ENCODE peak calls at places on chromosomes 6 and 20, in six cellular contexts. F is adrenal gland, D is testis, K is fibroblast of lung, X is cardiac muscle cell, E is cardiac fibroblast. H is an unnamed sample.
A peak's percentile ranks its signal among the peaks of the same experiment; 100 is the strongest.

GRCh38 chr6:168865-169455 is 123.3 kb upstream of the DUSP22 start:
- DNase-seq in F (no peak), D (no peak), K (peak; percentile 69), X (peak; percentile 65), E (peak; percentile 72), H (peak; percentile 71)

GRCh38 chr20:19251958-19252669 is 39.7 kb downstream of the SLC24A3 start:
- DNase-seq in F (peak; percentile 34), D (no peak), K (no peak), X (no peak), E (no peak), H (no peak)

GRCh38 chr6:170369439-170369838 is 62.9 kb downstream of the FAM120B start:
- DNase-seq in F (no peak), D (no peak), K (no peak), X (no peak), E (no peak), H (no peak)

GRCh38 chr6:150261997-150262396 is 106.8 kb upstream of the IYD start:
- DNase-seq in F (no peak), D (no peak), K (no peak), X (no peak), E (no peak), H (no peak)

GRCh38 chr20:6492396-6493055 is 275.0 kb upstream of the BMP2 start:
- DNase-seq in F (no peak), D (no peak), K (peak; percentile 12), X (peak; percentile 47), E (peak; percentile 66), H (peak; percentile 62)

GRCh38 chr20:36493013-36493800 is 48.1 kb upstream of the MYL9 start:
- DNase-seq in F (no peak), D (no peak), K (no peak), X (no peak), E (no peak), H (no peak)

GRCh38 chr20:63858393-63859165 is 2.7 kb upstream of the ABHD16B start:
- DNase-seq in F (peak; percentile 70), D (no peak), K (peak; percentile 65), X (peak; percentile 79), E (peak; percentile 60), H (peak; percentile 94)

GRCh38 chr6:170049641-170050491 is 241.0 kb downstream of the DLL1 start:
- DNase-seq in F (peak; percentile 61), D (peak; percentile 82), K (peak; percentile 97), X (peak; percentile 96), E (peak; percentile 4), H (peak; percentile 50)

GRCh38 chr6:141123084-141123483 is 1009.6 kb upstream of the GJE1 start:
- DNase-seq in F (no peak), D (no peak), K (no peak), X (no peak), E (no peak), H (no peak)

GRCh38 chr6:104995989-104996617 is 39.2 kb downstream of the LIN28B start:
- DNase-seq in F (no peak), D (no peak), K (peak; percentile 54), X (peak; percentile 51), E (peak; percentile 73), H (peak; percentile 92)

GRCh38 chr6:14822689-14823088 is 423.2 kb upstream of the JARID2 start:
- DNase-seq in F (no peak), D (no peak), K (peak; percentile 44), X (no peak), E (no peak), H (peak; percentile 57)

GRCh38 chr6:56742122-56742791 is 99.6 kb upstream of the DST start:
- DNase-seq in F (no peak), D (no peak), K (no peak), X (peak; percentile 24), E (peak; percentile 48), H (peak; percentile 32)

GRCh38 chr6:45816674-45817297 is 198.9 kb downstream of the CLIC5 start:
- DNase-seq in F (no peak), D (no peak), K (peak; percentile 51), X (no peak), E (no peak), H (peak; percentile 23)

GRCh38 chr20:37702643-37703337 is 9.0 kb downstream of the CTNNBL1 start:
- DNase-seq in F (no peak), D (no peak), K (no peak), X (no peak), E (no peak), H (no peak)

GRCh38 chr6:68726992-68727391 is 91.9 kb downstream of the ADGRB3 start:
- DNase-seq in F (no peak), D (no peak), K (no peak), X (no peak), E (no peak), H (no peak)

GRCh38 chr20:39756828-39757227 is 794.7 kb downstream of the DHX35 start:
- DNase-seq in F (no peak), D (no peak), K (no peak), X (no peak), E (no peak), H (no peak)

GRCh38 chr6:11139051-11139960 is 27.8 kb upstream of the ERVFRD-1 start:
- DNase-seq in F (no peak), D (no peak), K (peak; percentile 6), X (peak; percentile 25), E (peak; percentile 64), H (peak; percentile 55)

GRCh38 chr20:34876161-34877001 is at the start of gene ACSS2:
- DNase-seq in F (peak; percentile 100), D (peak; percentile 99), K (peak; percentile 99), X (peak; percentile 99), E (peak; percentile 99), H (peak; percentile 99)

GRCh38 chr6:89084954-89085353 is 4.4 kb downstream of the PNRC1 start:
- DNase-seq in F (no peak), D (no peak), K (no peak), X (peak; percentile 46), E (peak; percentile 22), H (peak; percentile 26)

GRCh38 chr6:17339308-17339670 is 54.1 kb upstream of the CAP2 start:
- DNase-seq in F (no peak), D (no peak), K (no peak), X (no peak), E (no peak), H (no peak)

GRCh38 chr6:159692303-159693127 is 526 bp downstream of the SOD2 start:
- DNase-seq in F (peak; percentile 51), D (peak; percentile 69), K (peak; percentile 47), X (peak; percentile 53), E (peak; percentile 49), H (peak; percentile 65)

GRCh38 chr6:109260701-109261100 is 121.6 kb downstream of the CD164 start:
- DNase-seq in F (no peak), D (no peak), K (no peak), X (no peak), E (no peak), H (no peak)

GRCh38 chr6:25617997-25618396 is 34.0 kb upstream of the SCGN start:
- DNase-seq in F (no peak), D (no peak), K (no peak), X (no peak), E (no peak), H (no peak)

GRCh38 chr6:121335111-121336008 is 1.1 kb upstream of the TBC1D32 start:
- DNase-seq in F (no peak), D (no peak), K (no peak), X (peak; percentile 37), E (no peak), H (no peak)

GRCh38 chr20:45064812-45065211 is 36.1 kb downstream of the KCNS1 start:
- DNase-seq in F (no peak), D (no peak), K (no peak), X (no peak), E (no peak), H (no peak)

GRCh38 chr20:34974246-34974645 is 18.6 kb downstream of the MYH7B start:
- DNase-seq in F (no peak), D (no peak), K (no peak), X (no peak), E (no peak), H (no peak)

GRCh38 chr20:29079769-29080690 is 2177.4 kb upstream of the DEFB115 start:
- DNase-seq in F (peak; percentile 27), D (peak; percentile 88), K (peak; percentile 64), X (peak; percentile 92), E (peak; percentile 78), H (peak; percentile 70)

GRCh38 chr6:163986313-163986712 is 571.8 kb downstream of the QKI start:
- DNase-seq in F (peak; percentile 82), D (no peak), K (peak; percentile 17), X (peak; percentile 56), E (peak; percentile 19), H (peak; percentile 53)

GRCh38 chr6:133040025-133040838 is 200.9 kb upstream of the EYA4 start:
- DNase-seq in F (no peak), D (peak; percentile 18), K (peak; percentile 41), X (peak; percentile 59), E (peak; percentile 53), H (peak; percentile 74)
- TF ChIP-seq CTCF in F (no peak), D (no peak), K (peak; percentile 52), X (peak; percentile 67), E (peak; percentile 69), H (peak; percentile 83)

GRCh38 chr6:7747433-7747832 is 21.5 kb downstream of the BMP6 start:
- DNase-seq in F (no peak), D (no peak), K (no peak), X (no peak), E (no peak), H (no peak)
- TF ChIP-seq CTCF in F (no peak), D (no peak), K (no peak), X (no peak), E (no peak), H (no peak)

GRCh38 chr20:49692941-49693340 is 20.7 kb downstream of the B4GALT5 start:
- DNase-seq in F (no peak), D (no peak), K (no peak), X (no peak), E (no peak), H (no peak)

GRCh38 chr20:49687595-49688567 is 25.8 kb downstream of the B4GALT5 start:
- DNase-seq in F (no peak), D (no peak), K (no peak), X (no peak), E (no peak), H (no peak)

GRCh38 chr20:49691818-49692568 is 21.7 kb downstream of the B4GALT5 start:
- DNase-seq in F (no peak), D (no peak), K (no peak), X (no peak), E (no peak), H (no peak)

GRCh38 chr20:49693435-49694171 is 20.1 kb downstream of the B4GALT5 start:
- DNase-seq in F (no peak), D (no peak), K (no peak), X (no peak), E (no peak), H (no peak)

DNA sequence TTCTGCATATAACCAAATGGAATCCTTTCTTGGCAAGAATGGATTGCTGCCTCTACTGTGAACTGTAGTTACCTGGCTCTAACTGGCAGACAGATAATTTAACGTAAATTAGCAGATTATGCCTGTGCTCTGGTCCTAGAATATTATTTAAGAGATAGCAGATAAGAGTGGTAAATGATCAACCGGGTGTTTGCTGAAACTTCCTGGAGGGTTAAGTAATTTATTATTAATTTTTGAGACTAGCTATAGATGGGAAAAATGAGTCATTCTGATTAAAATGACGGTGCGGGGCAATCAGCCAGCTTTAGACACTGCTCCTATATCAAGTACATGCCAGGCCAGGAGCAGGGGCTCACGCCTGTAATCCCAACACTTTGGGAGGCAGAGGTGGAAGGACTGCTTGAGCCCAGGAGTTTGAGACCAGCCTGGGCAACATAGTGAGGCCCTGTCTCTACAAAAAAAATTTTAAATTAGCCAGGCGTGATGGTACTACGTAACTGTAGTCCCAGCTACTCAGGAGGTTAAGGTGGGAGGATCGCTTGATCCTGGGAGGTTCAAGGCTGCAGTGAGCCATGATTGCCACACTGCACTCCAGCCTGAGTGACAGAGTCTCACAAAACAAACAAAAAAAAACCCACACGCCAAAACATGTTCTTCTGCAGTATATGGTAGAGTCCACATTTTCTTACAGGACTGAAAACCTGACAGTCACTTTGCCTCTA is 22.6 kb downstream of the B4GALT5 start:
- DNase-seq in F (peak; percentile 67), D (peak; percentile 61), K (peak; percentile 59), X (peak; percentile 78), E (peak; percentile 59), H (peak; percentile 76)
- TF ChIP-seq CTCF in F (no peak), D (no peak), K (no peak), X (no peak), E (no peak), H (no peak)

GRCh38 chr20:61901421-61902212 is 164.1 kb downstream of the TAF4 start:
- DNase-seq in F (no peak), D (no peak), K (no peak), X (no peak), E (peak; percentile 15), H (no peak)
- TF ChIP-seq CTCF in F (no peak), D (no peak), K (no peak), X (no peak), E (no peak), H (no peak)

H was measured in choroid plexus epithelial cell.